ENCODE peak calls at places on chromosome 19, in six cellular contexts. Q is neural progenitor cell, O is neuronal stem cell, J is SK-N-SH, S is fibroblast of lung, V is GM23248. B is an unnamed sample.

GRCh38 chr19:30102239-30102638 is 160.2 kb downstream of the URI1 start:
- DNase-seq in Q (no peak), O (no peak), J (no peak), S (no peak), V (no peak), B (no peak)

GRCh38 chr19:15479391-15480345 is at the start of gene PGLYRP2:
- DNase-seq in Q (no peak), O (no peak), J (peak), S (no peak), V (peak), B (peak)

GRCh38 chr19:5903054-5903501 is 512 bp downstream of the NDUFA11 start:
- DNase-seq in Q (no peak), O (no peak), J (no peak), S (peak), V (peak), B (no peak)

GRCh38 chr19:3095375-3096191 is 1.4 kb downstream of the GNA11 start:
- DNase-seq in Q (peak), O (peak), J (no peak), S (no peak), V (peak), B (peak)

GRCh38 chr19:11905928-11906327 is 18.3 kb downstream of the ZNF69 start:
- DNase-seq in Q (no peak), O (no peak), J (no peak), S (no peak), V (no peak), B (no peak)

GRCh38 chr19:4051175-4052101 is 15.3 kb downstream of the ZBTB7A start:
- DNase-seq in Q (no peak), O (no peak), J (no peak), S (peak), V (peak), B (no peak)

GRCh38 chr19:18239303-18239702 is 13.1 kb upstream of the PDE4C start:
- DNase-seq in Q (peak), O (no peak), J (no peak), S (no peak), V (peak), B (peak)

GRCh38 chr19:45075215-45076028 is 856 bp downstream of the ZNF296 start:
- DNase-seq in Q (peak), O (no peak), J (no peak), S (peak), V (peak), B (peak)

GRCh38 chr19:8355631-8356402 is 8.1 kb upstream of the ANGPTL4 start:
- DNase-seq in Q (no peak), O (no peak), J (no peak), S (peak), V (peak), B (no peak)

GRCh38 chr19:10116085-10116865 is 3.4 kb downstream of the EIF3G start:
- DNase-seq in Q (no peak), O (no peak), J (no peak), S (no peak), V (peak), B (no peak)

GRCh38 chr19:40054632-40055031 is 1.4 kb downstream of the ZNF780B start:
- DNase-seq in Q (no peak), O (no peak), J (peak), S (no peak), V (no peak), B (no peak)

GRCh38 chr19:5156231-5156986 is 184.2 kb downstream of the PTPRS start:
- DNase-seq in Q (no peak), O (no peak), J (peak), S (no peak), V (peak), B (no peak)

GRCh38 chr19:7699422-7700127 is 2.4 kb downstream of the FCER2 start:
- DNase-seq in Q (no peak), O (no peak), J (no peak), S (peak), V (peak), B (no peak)

GRCh38 chr19:10543059-10543419 is 665 bp upstream of the ATG4D start:
- DNase-seq in Q (peak), O (no peak), J (no peak), S (no peak), V (no peak), B (no peak)

GRCh38 chr19:6056801-6057650 is 53.3 kb downstream of the RFX2 start:
- DNase-seq in Q (no peak), O (no peak), J (no peak), S (peak), V (peak), B (peak)

GRCh38 chr19:41321600-41322270 is 11.8 kb downstream of the CCDC97 start:
- DNase-seq in Q (peak), O (peak), J (peak), S (peak), V (peak), B (peak)

GRCh38 chr19:44072543-44073401 is 813 bp downstream of the ZNF284 start:
- DNase-seq in Q (no peak), O (no peak), J (peak), S (peak), V (peak), B (no peak)

GRCh38 chr19:40503300-40503699 is 36.5 kb downstream of the SPTBN4 start:
- DNase-seq in Q (peak), O (no peak), J (peak), S (no peak), V (no peak), B (peak)

GRCh38 chr19:45256836-45257235 is 5.8 kb downstream of the MARK4 start:
- DNase-seq in Q (no peak), O (no peak), J (no peak), S (no peak), V (no peak), B (no peak)

GRCh38 chr19:4369888-4370260 is 26.5 kb downstream of the MPND start:
- DNase-seq in Q (peak), O (no peak), J (no peak), S (peak), V (no peak), B (peak)

GRCh38 chr19:41218615-41219507 is at the start of gene AXL:
- DNase-seq in Q (peak), O (peak), J (peak), S (peak), V (peak), B (peak)

GRCh38 chr19:57321164-57321563 is 892 bp downstream of the ZNF543 start:
- DNase-seq in Q (no peak), O (no peak), J (no peak), S (no peak), V (peak), B (no peak)

GRCh38 chr19:29413435-29413834 is 112.4 kb upstream of the VSTM2B start:
- DNase-seq in Q (no peak), O (no peak), J (no peak), S (no peak), V (no peak), B (no peak)

GRCh38 chr19:42546831-42547500 is 18.7 kb upstream of the CEACAM1 start:
- DNase-seq in Q (no peak), O (no peak), J (no peak), S (no peak), V (no peak), B (no peak)

GRCh38 chr19:6662692-6663091 is 7.3 kb downstream of the TNFSF14 start:
- DNase-seq in Q (no peak), O (no peak), J (no peak), S (no peak), V (no peak), B (no peak)

GRCh38 chr19:6066661-6067646 is 43.3 kb downstream of the RFX2 start:
- DNase-seq in Q (peak), O (peak), J (peak), S (peak), V (peak), B (peak)

GRCh38 chr19:58361900-58362271 is 665 bp downstream of the ZNF497 start:
- DNase-seq in Q (no peak), O (peak), J (peak), S (no peak), V (no peak), B (no peak)

GRCh38 chr19:4970558-4971423 is 1.9 kb downstream of the KDM4B start:
- DNase-seq in Q (peak), O (peak), J (peak), S (no peak), V (peak), B (peak)

GRCh38 chr19:57103573-57104277 is 16.1 kb upstream of the USP29 start:
- DNase-seq in Q (peak), O (peak), J (peak), S (peak), V (peak), B (peak)

GRCh38 chr19:41994521-41994971 is 516 bp upstream of the ATP1A3 start:
- DNase-seq in Q (no peak), O (no peak), J (peak), S (no peak), V (no peak), B (no peak)

GRCh38 chr19:15437355-15438123 is 12.2 kb downstream of the WIZ start:
- DNase-seq in Q (no peak), O (no peak), J (no peak), S (peak), V (peak), B (no peak)

GRCh38 chr19:40059624-40060023 is 3.6 kb upstream of the ZNF780B start:
- DNase-seq in Q (no peak), O (no peak), J (no peak), S (no peak), V (no peak), B (no peak)

GRCh38 chr19:42441047-42441440 is 1.7 kb downstream of the CXCL17 start:
- DNase-seq in Q (no peak), O (no peak), J (no peak), S (no peak), V (peak), B (no peak)

GRCh38 chr19:45469835-45470146 is 2.0 kb downstream of the FOSB start:
- DNase-seq in Q (no peak), O (no peak), J (peak), S (no peak), V (no peak), B (no peak)

GRCh38 chr19:55563261-55563690 is 17.4 kb downstream of the ZNF579 start:
- DNase-seq in Q (no peak), O (no peak), J (peak), S (peak), V (peak), B (no peak)

DNA sequence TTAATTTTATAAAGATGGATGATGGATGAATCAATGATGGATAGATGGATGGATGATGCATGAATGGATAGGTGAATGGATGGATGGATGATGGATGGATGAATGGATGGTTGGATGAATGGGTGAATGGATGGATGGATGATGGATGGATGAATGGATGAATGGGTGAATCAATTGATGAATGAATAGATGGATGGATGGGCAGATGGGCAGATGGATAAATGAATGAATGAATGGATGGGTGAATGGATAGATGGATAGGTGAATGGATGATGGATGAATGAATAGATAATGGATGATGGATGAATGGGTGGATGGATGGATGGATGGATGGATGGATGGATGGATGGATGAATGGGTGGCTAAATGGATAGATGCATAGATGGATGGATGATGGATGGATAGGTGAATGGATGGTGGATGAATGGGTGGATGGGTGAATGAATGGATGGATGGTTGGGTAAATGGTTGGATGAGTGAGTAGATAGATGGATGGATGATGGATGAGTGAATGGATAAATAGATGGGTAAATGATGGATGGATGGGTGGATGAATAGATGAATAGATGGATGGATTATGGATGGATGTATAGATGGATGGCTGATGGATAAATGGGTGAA is 12.8 kb downstream of the ZNF579 start:
- DNase-seq in Q (no peak), O (no peak), J (no peak), S (no peak), V (no peak), B (no peak)
- H3K9ac ChIP-seq in Q (no peak), O (no peak), J (no peak), S (no peak), V (no peak), B (no peak)

GRCh38 chr19:47699360-47699917 is 13.8 kb upstream of the EHD2 start:
- DNase-seq in Q (peak), O (peak), J (peak), S (no peak), V (peak), B (peak)

GRCh38 chr19:47696635-47697034 is 16.6 kb upstream of the EHD2 start:
- DNase-seq in Q (no peak), O (no peak), J (peak), S (no peak), V (no peak), B (no peak)

GRCh38 chr19:47695533-47696262 is 17.5 kb upstream of the EHD2 start:
- DNase-seq in Q (no peak), O (no peak), J (no peak), S (no peak), V (no peak), B (no peak)

GRCh38 chr19:47698631-47699359 is 14.4 kb upstream of the EHD2 start:
- DNase-seq in Q (no peak), O (no peak), J (no peak), S (no peak), V (no peak), B (no peak)

GRCh38 chr19:47697863-47698609 is 15.2 kb upstream of the EHD2 start:
- DNase-seq in Q (peak), O (peak), J (peak), S (peak), V (peak), B (peak)
- H3K27ac ChIP-seq in Q (peak), O (peak), J (no peak), S (peak), V (peak), B (peak)

GRCh38 chr19:35204799-35205732 is 23.5 kb downstream of the FAM187B start:
- DNase-seq in Q (no peak), O (no peak), J (no peak), S (no peak), V (no peak), B (peak)
- H3K9ac ChIP-seq in Q (no peak), O (peak), J (no peak), S (no peak), V (no peak), B (no peak)

GRCh38 chr19:17110599-17110966 is 35.0 kb downstream of the MYO9B start:
- DNase-seq in Q (no peak), O (no peak), J (no peak), S (no peak), V (no peak), B (no peak)
- H3K27ac ChIP-seq in Q (no peak), O (no peak), J (no peak), S (peak), V (peak), B (no peak)

DNA sequence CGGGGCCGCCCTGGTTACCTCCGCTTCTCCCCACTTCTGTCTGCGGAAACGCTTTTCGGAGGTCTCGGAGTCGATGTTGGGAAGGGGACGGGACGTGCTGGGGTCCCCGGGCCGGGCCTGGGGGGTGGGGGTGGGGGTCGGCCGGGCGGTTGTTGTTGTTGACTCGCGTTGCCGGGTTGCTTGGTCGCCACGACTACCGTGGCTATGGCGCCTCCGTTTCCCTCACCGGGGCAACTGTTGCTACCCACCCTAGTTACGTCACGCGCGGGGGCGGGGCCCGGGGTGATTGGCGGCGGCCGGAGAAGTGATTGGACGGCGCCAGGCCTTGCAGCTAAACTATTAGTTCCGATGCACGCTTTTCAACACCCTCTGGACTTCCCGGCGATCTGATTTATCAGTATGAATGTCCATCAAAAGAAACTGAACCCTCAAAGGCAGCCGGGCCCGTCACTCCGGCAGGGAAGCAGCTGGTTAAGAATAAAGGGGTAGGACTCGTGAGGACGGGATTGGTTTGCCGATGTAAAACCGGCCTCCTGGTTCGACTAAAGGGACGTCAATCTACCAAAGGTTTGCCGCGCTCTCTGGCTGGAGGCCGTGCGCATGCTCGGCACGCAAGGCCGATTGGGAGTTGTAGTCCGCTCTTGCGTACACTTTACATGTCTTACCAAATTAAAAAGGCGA is at the start of gene RFX1:
- DNase-seq in Q (peak), O (peak), J (peak), S (peak), V (peak), B (peak)
- H3K9ac ChIP-seq in Q (peak), O (peak), J (peak), S (peak), V (peak), B (peak)

DNA sequence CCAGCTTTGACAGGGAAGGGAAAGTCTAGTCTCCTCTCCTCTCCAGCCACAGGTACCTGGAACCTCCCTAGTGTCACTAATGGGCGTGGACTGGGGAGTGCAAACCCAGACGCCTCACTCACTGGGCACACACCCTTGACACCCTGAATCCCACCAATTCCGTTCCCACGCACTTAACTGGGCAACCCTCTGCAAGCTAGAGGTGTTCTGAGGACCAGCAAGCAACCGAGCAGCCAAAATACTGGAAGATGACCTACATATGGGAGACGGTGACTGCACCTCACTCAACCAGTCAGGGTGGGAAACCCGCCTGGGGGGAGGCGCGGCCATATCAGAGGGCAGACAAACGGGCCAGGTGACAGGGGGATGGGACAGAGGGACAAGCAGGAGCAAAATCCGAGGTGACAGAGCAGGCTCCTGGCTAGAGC is 991 bp downstream of the ABHD17A start:
- DNase-seq in Q (no peak), O (no peak), J (no peak), S (no peak), V (peak), B (peak)
- H3K27ac ChIP-seq in Q (no peak), O (no peak), J (no peak), S (peak), V (peak), B (no peak)

DNA sequence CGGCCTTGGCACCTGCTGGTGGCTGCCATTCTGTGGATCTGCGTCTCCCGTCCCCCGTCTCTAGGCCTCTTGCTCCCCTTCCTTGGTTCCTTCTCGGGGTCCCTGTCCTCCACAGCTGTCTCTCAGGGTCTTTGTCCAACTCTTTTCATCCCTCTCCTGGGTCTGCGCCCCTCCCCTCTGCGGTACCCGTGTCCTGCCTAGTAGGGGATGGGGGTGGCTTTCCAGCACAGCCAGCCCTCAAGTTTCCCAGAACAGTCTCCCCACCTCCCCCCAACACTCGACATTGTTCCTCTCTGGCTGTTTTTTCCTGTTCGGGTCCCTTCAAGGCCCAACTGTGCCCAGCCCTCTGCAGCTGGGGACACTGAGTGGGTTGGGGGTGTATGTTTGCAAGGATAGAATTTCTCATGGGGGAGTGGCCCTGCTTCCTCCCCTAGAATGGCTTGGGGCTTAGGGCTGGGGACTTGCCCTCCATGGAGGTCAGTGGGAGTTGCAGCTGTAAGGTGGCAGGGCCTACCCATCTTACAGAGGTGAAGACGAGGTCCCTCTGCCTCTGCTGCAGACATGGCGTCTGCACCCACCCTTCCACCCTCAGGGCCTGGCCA is 762 bp upstream of the ADM5 start:
- DNase-seq in Q (no peak), O (no peak), J (no peak), S (no peak), V (no peak), B (no peak)
- H3K9ac ChIP-seq in Q (no peak), O (peak), J (no peak), S (no peak), V (no peak), B (no peak)

DNA sequence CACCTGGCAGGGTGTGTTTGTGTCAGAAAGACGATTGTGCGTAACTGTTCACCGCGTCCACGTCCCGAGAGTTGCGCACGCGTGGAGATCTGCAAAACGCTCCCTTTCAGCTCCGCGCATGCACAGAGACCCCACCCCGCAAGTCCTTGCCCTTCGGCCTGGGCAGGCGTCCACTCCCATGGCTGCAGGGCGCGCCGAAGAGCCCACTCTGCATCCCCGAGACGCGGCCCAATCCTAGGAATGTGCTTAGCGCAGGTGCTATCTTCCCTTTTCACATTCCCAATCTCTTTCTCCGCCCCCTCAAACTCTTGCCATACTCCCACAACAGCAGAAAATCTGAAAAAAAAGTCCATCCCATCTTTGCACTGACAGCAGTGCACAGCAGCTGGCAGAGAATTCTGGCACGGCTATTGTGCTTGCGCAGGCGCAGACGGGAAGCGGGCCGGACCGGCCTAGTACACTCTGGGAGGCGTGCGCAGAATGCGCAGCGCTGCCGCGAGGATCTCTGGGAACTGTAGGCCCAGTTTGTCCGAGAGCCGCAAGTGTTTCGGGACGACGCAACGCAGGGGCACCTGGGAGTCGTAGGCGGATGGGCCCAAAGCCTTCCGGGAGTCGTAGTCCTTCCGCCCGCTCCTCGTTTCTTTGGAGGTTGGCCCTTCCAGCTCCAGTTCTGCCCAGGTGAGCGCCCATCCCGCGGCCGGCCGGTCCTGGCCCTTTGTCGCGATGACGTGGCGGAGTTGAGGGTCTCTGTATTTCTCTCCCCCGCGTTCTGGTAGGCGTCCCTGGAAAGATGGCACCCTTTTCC is 23.1 kb downstream of the ZNF175 start:
- DNase-seq in Q (peak), O (peak), J (peak), S (peak), V (peak), B (peak)
- H3K27ac ChIP-seq in Q (no peak), O (no peak), J (peak), S (peak), V (no peak), B (no peak)

B was measured in endodermal cell.